ENCODE peak calls at places on chromosomes 6 and 20, in six cellular contexts. J is HuH-7.5, D is keratinocyte, U is Calu3, L is HEK293T, A is astrocyte of the hippocampus. P is an unnamed sample.

GRCh38 chr6:116012471-116012949 is 48.2 kb downstream of the FRK start:
- DNase-seq in L (no peak), D (no peak), U (no peak), J (no peak), A (peak), P (no peak)

GRCh38 chr20:33731693-33732165 is at the start of gene ZNF341:
- DNase-seq in A (no peak), J (peak), D (peak), L (peak), U (no peak), P (peak)

GRCh38 chr6:169263836-169264608 is 10.4 kb upstream of the THBS2 start:
- DNase-seq in A (peak), U (peak), D (no peak), L (no peak), J (no peak), P (peak)

GRCh38 chr6:108848116-108848868 is at the start of gene ARMC2:
- DNase-seq in D (peak), L (peak), A (peak), J (peak), U (peak), P (peak)

GRCh38 chr6:94570576-94570975 is 1006.8 kb upstream of the MANEA start:
- DNase-seq in U (no peak), L (no peak), J (no peak), A (no peak), D (no peak), P (peak)

GRCh38 chr6:123830110-123830509 is 26.4 kb downstream of the NKAIN2 start:
- DNase-seq in A (peak), D (no peak), U (no peak), L (no peak), J (no peak), P (no peak)

GRCh38 chr6:87172292-87172691 is 16.9 kb downstream of the ZNF292 start:
- DNase-seq in A (no peak), U (no peak), L (no peak), D (no peak), J (no peak), P (no peak)

GRCh38 chr6:36963451-36964290 is 9.1 kb downstream of the PI16 start:
- DNase-seq in D (peak), U (no peak), L (no peak), J (no peak), A (peak), P (peak)

GRCh38 chr20:11549172-11550117 is 368.2 kb upstream of the BTBD3 start:
- DNase-seq in J (no peak), D (no peak), A (no peak), U (no peak), L (no peak), P (no peak)

GRCh38 chr6:34891296-34891695 is 2.2 kb downstream of the ANKS1A start:
- DNase-seq in L (no peak), D (no peak), J (no peak), A (no peak), U (no peak), P (no peak)

GRCh38 chr20:54397292-54398155 is 77.9 kb upstream of the DOK5 start:
- DNase-seq in L (no peak), D (no peak), U (no peak), A (peak), J (no peak), P (peak)

GRCh38 chr6:93136111-93136510 is 283.2 kb downstream of the EPHA7 start:
- DNase-seq in L (no peak), U (no peak), A (no peak), J (no peak), D (no peak), P (peak)

GRCh38 chr6:112286010-112286409 is 31.6 kb upstream of the LAMA4 start:
- DNase-seq in U (no peak), J (no peak), L (no peak), A (no peak), D (no peak), P (no peak)

GRCh38 chr6:46011241-46012085 is 4.2 kb downstream of the CLIC5 start:
- DNase-seq in U (peak), L (no peak), J (no peak), D (no peak), A (no peak), P (no peak)

GRCh38 chr6:162854228-162854627 is 126.5 kb downstream of the PACRG start:
- DNase-seq in U (no peak), A (peak), D (no peak), J (no peak), L (no peak), P (no peak)

GRCh38 chr20:4563534-4563933 is 158.2 kb upstream of the PRND start:
- DNase-seq in D (no peak), L (peak), U (peak), J (no peak), A (peak), P (peak)

GRCh38 chr6:136063095-136063494 is 187.0 kb downstream of the MTFR2 start:
- DNase-seq in J (no peak), U (no peak), L (no peak), D (no peak), A (peak), P (no peak)

GRCh38 chr6:142400495-142400894 is 98.7 kb downstream of the ADGRG6 start:
- DNase-seq in J (no peak), A (peak), D (no peak), L (peak), U (no peak), P (no peak)

GRCh38 chr6:149032599-149033405 is 284.7 kb upstream of the TAB2 start:
- DNase-seq in D (no peak), U (no peak), A (peak), L (peak), J (no peak), P (no peak)

GRCh38 chr6:37988131-37988530 is 168.6 kb downstream of the ZFAND3 start:
- DNase-seq in J (peak), A (no peak), L (no peak), U (no peak), D (no peak), P (no peak)